ENCODE peak calls at places on chromosomes 11 and 22, in four cellular contexts. F, H, Y and G are unnamed samples.

GRCh38 chr22:32533265-32534068 is 58.9 kb downstream of the FBXO7 start:
- DNase-seq in F (no peak), H (no peak), Y (no peak), G (no peak)

GRCh38 chr22:43331698-43332097 is 11.5 kb downstream of the SCUBE1 start:
- DNase-seq in F (no peak), H (no peak), Y (no peak), G (no peak)

GRCh38 chr11:94731921-94732601 is 36.1 kb upstream of the AMOTL1 start:
- DNase-seq in F (no peak), H (peak), Y (no peak), G (no peak)

GRCh38 chr22:24554316-24555159 is at the start of gene GUCD1:
- DNase-seq in F (peak), H (no peak), Y (no peak), G (no peak)

GRCh38 chr11:67405688-67406339 is 1.9 kb downstream of the TBC1D10C start:
- DNase-seq in F (no peak), H (no peak), Y (no peak), G (no peak)

GRCh38 chr11:110564676-110565343 is 135.1 kb downstream of the FDX1 start:
- DNase-seq in F (no peak), H (no peak), Y (no peak), G (no peak)

GRCh38 chr11:116107229-116107628 is 603.0 kb upstream of the CADM1 start:
- DNase-seq in F (no peak), H (no peak), Y (no peak), G (no peak)

GRCh38 chr11:36774603-36775002 is 176.6 kb upstream of the RAG2 start:
- DNase-seq in F (no peak), H (no peak), Y (no peak), G (no peak)

GRCh38 chr11:69437001-69437875 is 44.2 kb upstream of the LINC01488 start:
- DNase-seq in F (no peak), H (peak), Y (no peak), G (no peak)

GRCh38 chr22:48515571-48516200 is 1312.0 kb downstream of the BRD1 start:
- DNase-seq in F (no peak), H (no peak), Y (no peak), G (no peak)

GRCh38 chr11:59668188-59668949 is 468 bp downstream of the PATL1 start:
- DNase-seq in F (peak), H (peak), Y (peak), G (no peak)

GRCh38 chr11:119148855-119149370 is at the start of gene ABCG4:
- DNase-seq in F (peak), H (no peak), Y (no peak), G (no peak)

GRCh38 chr11:62921201-62921572 is at the start of gene CHRM1:
- DNase-seq in F (no peak), H (no peak), Y (no peak), G (no peak)

GRCh38 chr11:60905047-60905446 is 1.3 kb downstream of the PRPF19 start:
- DNase-seq in F (no peak), H (no peak), Y (no peak), G (no peak)

GRCh38 chr11:100741866-100742625 is 55.0 kb downstream of the ARHGAP42 start:
- DNase-seq in F (no peak), H (no peak), Y (no peak), G (peak)

GRCh38 chr11:11378184-11378940 is 25.3 kb upstream of the CSNK2A3 start:
- DNase-seq in F (no peak), H (no peak), Y (no peak), G (no peak)

GRCh38 chr11:26158251-26158650 is 173.7 kb upstream of the ANO3 start:
- DNase-seq in F (no peak), H (no peak), Y (no peak), G (no peak)

GRCh38 chr11:128772814-128773213 is 78.9 kb downstream of the FLI1 start:
- DNase-seq in F (peak), H (no peak), Y (no peak), G (no peak)

GRCh38 chr11:8913961-8914660 is 3.1 kb downstream of the AKIP1 start:
- DNase-seq in F (no peak), H (no peak), Y (no peak), G (peak)

GRCh38 chr11:123518496-123519054 is 88.5 kb downstream of the GRAMD1B start:
- DNase-seq in F (no peak), H (no peak), Y (no peak), G (no peak)

GRCh38 chr11:33412231-33412630 is 155.1 kb downstream of the HIPK3 start:
- DNase-seq in F (no peak), H (no peak), Y (no peak), G (no peak)

GRCh38 chr11:87259731-87260130 is 222.0 kb downstream of the TMEM135 start:
- DNase-seq in F (no peak), H (no peak), Y (no peak), G (no peak)

GRCh38 chr11:67434395-67434881 is 3.0 kb downstream of the PTPRCAP start:
- DNase-seq in F (no peak), H (no peak), Y (no peak), G (no peak)

GRCh38 chr22:35074583-35074982 is 8.6 kb downstream of the ISX start:
- DNase-seq in F (no peak), H (no peak), Y (no peak), G (no peak)

GRCh38 chr11:70577948-70578347 is 179.6 kb downstream of the CTTN start:
- DNase-seq in F (no peak), H (peak), Y (no peak), G (no peak)

GRCh38 chr22:38346506-38346905 is 29.3 kb upstream of the CSNK1E start:
- DNase-seq in F (no peak), H (peak), Y (no peak), G (no peak)